ENCODE peak calls at places on chromosome 22, in nine cellular contexts. One of them, this sample, is unnamed.

GRCh38 chr22:40153705-40154104 is 24.0 kb upstream of the TNRC6B start:
- DNase-seq in hepatic stellate cell: no peak
- DNase-seq in adrenal gland: no peak
- DNase-seq in NCI-H460: no peak
- DNase-seq in H9: no peak
- DNase-seq in AG04450: no peak
- DNase-seq in KG1: no peak
- DNase-seq in HT1080: no peak
- DNase-seq in AG10803: no peak
- DNase-seq in this sample: no peak

GRCh38 chr22:48968201-48968959 is 859.3 kb downstream of the BRD1 start:
- DNase-seq in hepatic stellate cell: no peak
- DNase-seq in adrenal gland: no peak
- DNase-seq in NCI-H460: no peak
- DNase-seq in H9: peak
- DNase-seq in AG04450: no peak
- DNase-seq in KG1: no peak
- DNase-seq in HT1080: no peak
- DNase-seq in AG10803: no peak
- DNase-seq in this sample: no peak

GRCh38 chr22:37058917-37059701 is 7.6 kb downstream of the KCTD17 start:
- DNase-seq in hepatic stellate cell: no peak
- DNase-seq in adrenal gland: no peak
- DNase-seq in NCI-H460: no peak
- DNase-seq in H9: no peak
- DNase-seq in AG04450: no peak
- DNase-seq in KG1: no peak
- DNase-seq in HT1080: no peak
- DNase-seq in AG10803: no peak
- DNase-seq in this sample: no peak

GRCh38 chr22:24434472-24435322 is 7.3 kb downstream of the ADORA2A start:
- DNase-seq in hepatic stellate cell: no peak
- DNase-seq in adrenal gland: peak
- DNase-seq in NCI-H460: no peak
- DNase-seq in H9: no peak
- DNase-seq in AG04450: no peak
- DNase-seq in KG1: peak
- DNase-seq in HT1080: no peak
- DNase-seq in AG10803: no peak
- DNase-seq in this sample: peak

GRCh38 chr22:49425356-49425755 is 402.3 kb downstream of the BRD1 start:
- DNase-seq in hepatic stellate cell: no peak
- DNase-seq in adrenal gland: no peak
- DNase-seq in NCI-H460: no peak
- DNase-seq in H9: no peak
- DNase-seq in AG04450: no peak
- DNase-seq in KG1: no peak
- DNase-seq in HT1080: no peak
- DNase-seq in AG10803: no peak
- DNase-seq in this sample: no peak

GRCh38 chr22:31343235-31344191 is 2.6 kb downstream of the PATZ1 start:
- DNase-seq in hepatic stellate cell: peak
- DNase-seq in adrenal gland: no peak
- DNase-seq in NCI-H460: no peak
- DNase-seq in H9: peak
- DNase-seq in AG04450: no peak
- DNase-seq in KG1: peak
- DNase-seq in HT1080: no peak
- DNase-seq in AG10803: peak
- DNase-seq in this sample: peak

GRCh38 chr22:42889290-42889689 is 32.2 kb upstream of the ARFGAP3 start:
- DNase-seq in hepatic stellate cell: no peak
- DNase-seq in adrenal gland: no peak
- DNase-seq in NCI-H460: no peak
- DNase-seq in H9: no peak
- DNase-seq in AG04450: no peak
- DNase-seq in KG1: peak
- DNase-seq in HT1080: no peak
- DNase-seq in AG10803: peak
- DNase-seq in this sample: peak

GRCh38 chr22:24160546-24160945 is 20.7 kb upstream of the SUSD2 start:
- DNase-seq in hepatic stellate cell: no peak
- DNase-seq in adrenal gland: no peak
- DNase-seq in NCI-H460: no peak
- DNase-seq in H9: no peak
- DNase-seq in AG04450: no peak
- DNase-seq in KG1: no peak
- DNase-seq in HT1080: no peak
- DNase-seq in AG10803: no peak
- DNase-seq in this sample: no peak

GRCh38 chr22:22663861-22664800 is 19.7 kb downstream of the GGTLC2 start:
- DNase-seq in hepatic stellate cell: no peak
- DNase-seq in adrenal gland: no peak
- DNase-seq in NCI-H460: no peak
- DNase-seq in H9: no peak
- DNase-seq in AG04450: no peak
- DNase-seq in KG1: no peak
- DNase-seq in HT1080: no peak
- DNase-seq in AG10803: no peak
- DNase-seq in this sample: no peak

GRCh38 chr22:45508814-45509213 is 6.1 kb downstream of the FBLN1 start:
- DNase-seq in hepatic stellate cell: no peak
- DNase-seq in adrenal gland: no peak
- DNase-seq in NCI-H460: no peak
- DNase-seq in H9: no peak
- DNase-seq in AG04450: no peak
- DNase-seq in KG1: no peak
- DNase-seq in HT1080: no peak
- DNase-seq in AG10803: no peak
- DNase-seq in this sample: no peak

GRCh38 chr22:19038728-19039447 is 83.3 kb downstream of the DGCR2 start:
- DNase-seq in hepatic stellate cell: no peak
- DNase-seq in adrenal gland: no peak
- DNase-seq in NCI-H460: no peak
- DNase-seq in H9: peak
- DNase-seq in AG04450: no peak
- DNase-seq in KG1: no peak
- DNase-seq in HT1080: no peak
- DNase-seq in AG10803: no peak
- DNase-seq in this sample: no peak

GRCh38 chr22:33054276-33054675 is 3.9 kb downstream of the SYN3 start:
- DNase-seq in hepatic stellate cell: no peak
- DNase-seq in adrenal gland: no peak
- DNase-seq in NCI-H460: no peak
- DNase-seq in H9: no peak
- DNase-seq in AG04450: no peak
- DNase-seq in KG1: no peak
- DNase-seq in HT1080: no peak
- DNase-seq in AG10803: no peak
- DNase-seq in this sample: no peak

GRCh38 chr22:39482768-39483167 is 19.3 kb upstream of the MIEF1 start:
- DNase-seq in hepatic stellate cell: no peak
- DNase-seq in adrenal gland: peak
- DNase-seq in NCI-H460: no peak
- DNase-seq in H9: no peak
- DNase-seq in AG04450: no peak
- DNase-seq in KG1: no peak
- DNase-seq in HT1080: peak
- DNase-seq in AG10803: no peak
- DNase-seq in this sample: no peak

GRCh38 chr22:48719978-48720661 is 1107.6 kb downstream of the BRD1 start:
- DNase-seq in hepatic stellate cell: no peak
- DNase-seq in adrenal gland: no peak
- DNase-seq in NCI-H460: no peak
- DNase-seq in H9: peak
- DNase-seq in AG04450: no peak
- DNase-seq in KG1: no peak
- DNase-seq in HT1080: no peak
- DNase-seq in AG10803: no peak
- DNase-seq in this sample: no peak

GRCh38 chr22:29060251-29060650 is 1.4 kb downstream of the C22orf31 start:
- DNase-seq in hepatic stellate cell: no peak
- DNase-seq in adrenal gland: no peak
- DNase-seq in NCI-H460: no peak
- DNase-seq in H9: no peak
- DNase-seq in AG04450: no peak
- DNase-seq in KG1: no peak
- DNase-seq in HT1080: no peak
- DNase-seq in AG10803: no peak
- DNase-seq in this sample: no peak

GRCh38 chr22:40728731-40729189 is 49.5 kb downstream of the MCHR1 start:
- DNase-seq in hepatic stellate cell: no peak
- DNase-seq in adrenal gland: no peak
- DNase-seq in NCI-H460: no peak
- DNase-seq in H9: no peak
- DNase-seq in AG04450: no peak
- DNase-seq in KG1: no peak
- DNase-seq in HT1080: no peak
- DNase-seq in AG10803: peak
- DNase-seq in this sample: no peak

GRCh38 chr22:24536089-24536488 is 18.8 kb downstream of the GUCD1 start:
- DNase-seq in hepatic stellate cell: no peak
- DNase-seq in adrenal gland: no peak
- DNase-seq in NCI-H460: no peak
- DNase-seq in H9: no peak
- DNase-seq in AG04450: no peak
- DNase-seq in KG1: no peak
- DNase-seq in HT1080: no peak
- DNase-seq in AG10803: no peak
- DNase-seq in this sample: no peak

GRCh38 chr22:40414306-40414705 is 43.9 kb downstream of the SGSM3 start:
- DNase-seq in hepatic stellate cell: no peak
- DNase-seq in adrenal gland: no peak
- DNase-seq in NCI-H460: no peak
- DNase-seq in H9: no peak
- DNase-seq in AG04450: no peak
- DNase-seq in KG1: no peak
- DNase-seq in HT1080: no peak
- DNase-seq in AG10803: peak
- DNase-seq in this sample: no peak

GRCh38 chr22:49307870-49308269 is 519.8 kb downstream of the BRD1 start:
- DNase-seq in hepatic stellate cell: no peak
- DNase-seq in adrenal gland: peak
- DNase-seq in NCI-H460: no peak
- DNase-seq in H9: peak
- DNase-seq in AG04450: no peak
- DNase-seq in KG1: no peak
- DNase-seq in HT1080: no peak
- DNase-seq in AG10803: no peak
- DNase-seq in this sample: no peak

GRCh38 chr22:30182833-30183232 is 63.7 kb downstream of the LIF start:
- DNase-seq in hepatic stellate cell: no peak
- DNase-seq in adrenal gland: no peak
- DNase-seq in NCI-H460: peak
- DNase-seq in H9: no peak
- DNase-seq in AG04450: no peak
- DNase-seq in KG1: no peak
- DNase-seq in HT1080: no peak
- DNase-seq in AG10803: no peak
- DNase-seq in this sample: no peak

GRCh38 chr22:39282642-39283311 is 36.6 kb downstream of the RPL3 start:
- DNase-seq in hepatic stellate cell: no peak
- DNase-seq in adrenal gland: no peak
- DNase-seq in NCI-H460: no peak
- DNase-seq in H9: no peak
- DNase-seq in AG04450: no peak
- DNase-seq in KG1: no peak
- DNase-seq in HT1080: peak
- DNase-seq in AG10803: no peak
- DNase-seq in this sample: no peak

GRCh38 chr22:27564806-27565205 is 236.8 kb downstream of the MN1 start:
- DNase-seq in hepatic stellate cell: no peak
- DNase-seq in adrenal gland: no peak
- DNase-seq in NCI-H460: no peak
- DNase-seq in H9: no peak
- DNase-seq in AG04450: no peak
- DNase-seq in KG1: no peak
- DNase-seq in HT1080: no peak
- DNase-seq in AG10803: no peak
- DNase-seq in this sample: no peak

GRCh38 chr22:36323855-36324331 is 63.9 kb downstream of the MYH9 start:
- DNase-seq in hepatic stellate cell: no peak
- DNase-seq in adrenal gland: no peak
- DNase-seq in NCI-H460: no peak
- DNase-seq in H9: no peak
- DNase-seq in AG04450: no peak
- DNase-seq in KG1: no peak
- DNase-seq in HT1080: no peak
- DNase-seq in AG10803: peak
- DNase-seq in this sample: no peak

This sample was measured in GM19239.